ENCODE peak calls at places on chromosome 6, in seven cellular contexts. S is nephron progenitor cell, V is T-helper 9 cell, A is T-cell, G is IMR-90, C is sciatic nerve, W is Ammon's horn. P is an unnamed sample.

GRCh38 chr6:12343440-12344162 is 53.4 kb downstream of the EDN1 start:
- DNase-seq in S (no peak), A (no peak), G (peak), C (no peak), W (no peak), V (no peak), P (no peak)

GRCh38 chr6:99575544-99576227 is 7.2 kb upstream of the CCNC start:
- DNase-seq in V (no peak), W (no peak), C (no peak), A (no peak), S (no peak), G (no peak), P (no peak)

GRCh38 chr6:7899046-7899888 is 11.3 kb downstream of the TXNDC5 start:
- DNase-seq in W (peak), C (no peak), V (no peak), A (no peak), S (no peak), G (no peak), P (no peak)

GRCh38 chr6:105397987-105398386 is 4.9 kb downstream of the PREP start:
- DNase-seq in S (no peak), G (no peak), W (peak), C (no peak), A (no peak), V (no peak), P (no peak)

GRCh38 chr6:137494967-137495595 is 887 bp upstream of the OLIG3 start:
- DNase-seq in G (no peak), C (no peak), W (no peak), A (no peak), S (peak), V (no peak), P (no peak)

GRCh38 chr6:131122007-131122406 is 13.3 kb upstream of the AKAP7 start:
- DNase-seq in G (peak), A (no peak), W (no peak), C (no peak), S (no peak), V (no peak), P (no peak)

GRCh38 chr6:140809694-140810101 is 1323.0 kb upstream of the GJE1 start:
- DNase-seq in W (no peak), A (no peak), C (no peak), V (no peak), S (no peak), G (no peak), P (no peak)

GRCh38 chr6:138614151-138614550 is 114.9 kb upstream of the NHSL1 start:
- DNase-seq in C (no peak), V (no peak), A (no peak), S (no peak), W (no peak), G (peak), P (no peak)

GRCh38 chr6:42555477-42556457 is 8.1 kb upstream of the UBR2 start:
- DNase-seq in G (peak), V (no peak), C (no peak), W (no peak), A (no peak), S (no peak), P (no peak)

GRCh38 chr6:30213999-30214982 is 1.1 kb upstream of the TRIM26 start:
- DNase-seq in W (peak), G (peak), C (peak), S (peak), V (peak), A (peak), P (peak)

GRCh38 chr6:4130357-4130987 is 4.9 kb downstream of the ECI2 start:
- DNase-seq in S (no peak), V (no peak), G (no peak), A (no peak), C (no peak), W (no peak), P (peak)

GRCh38 chr6:146913842-146914562 is 290.2 kb upstream of the STXBP5 start:
- DNase-seq in W (peak), G (peak), C (peak), V (no peak), S (peak), A (no peak), P (peak)

GRCh38 chr6:166411721-166412151 is 29.0 kb upstream of the MPC1 start:
- DNase-seq in V (peak), G (no peak), S (no peak), A (no peak), C (no peak), W (no peak), P (no peak)

GRCh38 chr6:163398796-163399195 is 15.7 kb upstream of the QKI start:
- DNase-seq in V (no peak), S (no peak), W (peak), G (no peak), A (no peak), C (peak), P (peak)

GRCh38 chr6:35018746-35019145 is 122.4 kb downstream of the TCP11 start:
- DNase-seq in V (no peak), C (no peak), A (no peak), G (no peak), S (no peak), W (no peak), P (no peak)